ENCODE peak calls at places on chromosomes 4 and X, in ten cellular contexts. L is NCI-H2227 treated with DMSO at 0.1 percent for 48 hours; G is stimulated activated CD8-positive, alpha-beta memory T cell treated with anti-CD3 and anti-CD28 coated beads, Interleukin-15, amount 100 ng/mL, for 1 hour; Z is stimulated activated CD4-positive, alpha-beta T cell treated with anti-CD3 and anti-CD28 coated beads, TNF-alpha, amount 100 ng/mL, for 48 hours; E is germinal center; T is NCI-H1694 treated with DMSO at 0.1 percent for 48 hours; R is endothelial cell; C is GM03348; Y is Caki2; J is activated CD8-positive, alpha-beta memory T cell treated with anti-CD3 and anti-CD28 coated beads for 4 hours. V is an unnamed sample.

GRCh38 chrX:29746326-29746725 is 469.0 kb upstream of the MAGEB2 start:
- DNase-seq in L (no peak), G (no peak), Z (no peak), E (no peak), T (no peak), R (no peak), C (peak), Y (no peak), J (no peak), V (no peak)

GRCh38 chr4:1993169-1993516 is 15.6 kb downstream of the NELFA start:
- DNase-seq in L (no peak), G (no peak), Z (no peak), E (no peak), T (no peak), R (no peak), C (no peak), Y (no peak), J (no peak), V (no peak)

GRCh38 chrX:70669120-70669519 is 224.5 kb downstream of the DLG3 start:
- DNase-seq in L (no peak), G (no peak), Z (no peak), E (no peak), T (no peak), R (no peak), C (no peak), Y (no peak), J (no peak), V (no peak)

GRCh38 chr4:41120297-41121217 is 93.8 kb downstream of the APBB2 start:
- DNase-seq in L (peak), G (no peak), Z (no peak), E (no peak), T (no peak), R (no peak), C (peak), Y (no peak), J (no peak), V (no peak)

GRCh38 chr4:138444260-138444659 is 202.1 kb upstream of the SLC7A11 start:
- DNase-seq in L (no peak), G (no peak), Z (no peak), E (no peak), T (no peak), R (no peak), C (no peak), Y (no peak), J (no peak), V (no peak)

GRCh38 chrX:96433409-96434122 is 251.1 kb upstream of the DIAPH2 start:
- DNase-seq in L (no peak), G (no peak), Z (no peak), E (no peak), T (no peak), R (no peak), C (no peak), Y (peak), J (no peak), V (no peak)

GRCh38 chr4:174265917-174266316 is 17.6 kb downstream of the FBXO8 start:
- DNase-seq in L (peak), G (no peak), Z (no peak), E (no peak), T (peak), R (no peak), C (no peak), Y (no peak), J (no peak), V (no peak)

GRCh38 chr4:86453044-86453501 is 93.2 kb upstream of the MAPK10 start:
- DNase-seq in L (peak), G (no peak), Z (no peak), E (no peak), T (no peak), R (no peak), C (peak), Y (peak), J (no peak), V (no peak)

GRCh38 chr4:26204249-26204825 is 116.5 kb upstream of the RBPJ start:
- DNase-seq in L (no peak), G (no peak), Z (no peak), E (peak), T (no peak), R (no peak), C (no peak), Y (no peak), J (no peak), V (no peak)

GRCh38 chr4:8033067-8033755 is 93.5 kb upstream of the AFAP1 start:
- DNase-seq in L (no peak), G (no peak), Z (no peak), E (no peak), T (no peak), R (no peak), C (no peak), Y (no peak), J (no peak), V (no peak)

GRCh38 chr4:101103381-101104142 is 243.8 kb downstream of the PPP3CA start:
- DNase-seq in L (no peak), G (no peak), Z (no peak), E (peak), T (peak), R (peak), C (no peak), Y (no peak), J (no peak), V (no peak)

GRCh38 chr4:113700602-113701150 is 60.9 kb downstream of the CAMK2D start:
- DNase-seq in L (no peak), G (no peak), Z (no peak), E (no peak), T (no peak), R (no peak), C (no peak), Y (no peak), J (no peak), V (no peak)

GRCh38 chr4:172686021-172686420 is 482.6 kb upstream of the GALNT7 start:
- DNase-seq in L (no peak), G (no peak), Z (no peak), E (no peak), T (no peak), R (no peak), C (no peak), Y (no peak), J (no peak), V (no peak)

GRCh38 chrX:550514-550913 is 80.1 kb upstream of the SHOX start:
- DNase-seq in L (no peak), G (no peak), Z (no peak), E (no peak), T (no peak), R (no peak), C (no peak), Y (no peak), J (no peak), V (no peak)

GRCh38 chr4:60432911-60433310 is 767.2 kb upstream of the ADGRL3 start:
- DNase-seq in L (no peak), G (no peak), Z (no peak), E (no peak), T (no peak), R (no peak), C (no peak), Y (no peak), J (no peak), V (no peak)

GRCh38 chrX:109347618-109348017 is 134.3 kb downstream of the GUCY2F start:
- DNase-seq in L (no peak), G (no peak), Z (no peak), E (no peak), T (no peak), R (no peak), C (peak), Y (no peak), J (no peak), V (no peak)

GRCh38 chr4:101067383-101067782 is 279.9 kb downstream of the PPP3CA start:
- DNase-seq in L (no peak), G (no peak), Z (no peak), E (no peak), T (no peak), R (no peak), C (no peak), Y (no peak), J (no peak), V (no peak)

GRCh38 chr4:69977582-69977981 is 12.1 kb upstream of the CSN2 start:
- DNase-seq in L (no peak), G (no peak), Z (no peak), E (no peak), T (no peak), R (no peak), C (no peak), Y (no peak), J (no peak), V (no peak)